ENCODE peak calls at places on chromosomes 7 and 10, in seven cellular contexts. E, I, P, D, C, F and X are unnamed samples.

GRCh38 chr7:150916670-150917069 is 61.5 kb downstream of the KCNH2 start:
- DNase-seq in E (no peak), I (no peak), P (no peak), D (no peak), C (no peak), F (no peak), X (no peak)

GRCh38 chr10:112338957-112339356 is 35.0 kb upstream of the ACSL5 start:
- DNase-seq in E (no peak), I (no peak), P (no peak), D (no peak), C (no peak), F (no peak), X (no peak)

GRCh38 chr7:29046978-29047377 is 88.8 kb upstream of the TRIL start:
- DNase-seq in E (no peak), I (no peak), P (no peak), D (no peak), C (no peak), F (no peak), X (no peak)

GRCh38 chr10:124381011-124381591 is 37.6 kb downstream of the OAT start:
- DNase-seq in E (no peak), I (no peak), P (no peak), D (no peak), C (no peak), F (no peak), X (no peak)

GRCh38 chr10:17226891-17227303 is 1.1 kb upstream of the VIM start:
- DNase-seq in E (no peak), I (no peak), P (no peak), D (no peak), C (peak), F (peak), X (no peak)

GRCh38 chr10:28730031-28730778 is 52.9 kb downstream of the BAMBI start:
- DNase-seq in E (no peak), I (no peak), P (no peak), D (no peak), C (no peak), F (no peak), X (no peak)

GRCh38 chr10:47020491-47020890 is 109.3 kb downstream of the PTPN20 start:
- DNase-seq in E (no peak), I (no peak), P (no peak), D (no peak), C (peak), F (no peak), X (no peak)

GRCh38 chr10:26557641-26558014 is 119.5 kb downstream of the APBB1IP start:
- DNase-seq in E (no peak), I (peak), P (no peak), D (no peak), C (no peak), F (no peak), X (no peak)

GRCh38 chr10:42367532-42368230 is 270.7 kb downstream of the ZNF33B start:
- DNase-seq in E (peak), I (no peak), P (no peak), D (no peak), C (peak), F (peak), X (peak)

GRCh38 chr10:132860527-132860926 is 74.6 kb upstream of the NKX6-2 start:
- DNase-seq in E (no peak), I (no peak), P (no peak), D (no peak), C (no peak), F (no peak), X (no peak)

GRCh38 chr7:153389261-153389660 is 629.7 kb downstream of the ACTR3B start:
- DNase-seq in E (no peak), I (no peak), P (no peak), D (no peak), C (no peak), F (no peak), X (no peak)

GRCh38 chr7:153390955-153391354 is 631.4 kb downstream of the ACTR3B start:
- DNase-seq in E (no peak), I (no peak), P (no peak), D (no peak), C (no peak), F (no peak), X (no peak)

GRCh38 chr7:153386581-153386980 is 627.0 kb downstream of the ACTR3B start:
- DNase-seq in E (no peak), I (no peak), P (no peak), D (no peak), C (no peak), F (no peak), X (no peak)

GRCh38 chr7:153385502-153385901 is 626.0 kb downstream of the ACTR3B start:
- DNase-seq in E (no peak), I (no peak), P (no peak), D (no peak), C (no peak), F (no peak), X (no peak)

GRCh38 chr7:153388611-153389010 is 629.1 kb downstream of the ACTR3B start:
- DNase-seq in E (no peak), I (no peak), P (no peak), D (no peak), C (no peak), F (no peak), X (no peak)
- TF ChIP-seq POLR2A in E (no peak), I (no peak), P (no peak), D (no peak), C (no peak), F (no peak), X (no peak)

GRCh38 chr7:74087791-74088453 is 4.3 kb downstream of the LIMK1 start:
- DNase-seq in E (no peak), I (no peak), P (no peak), D (no peak), C (no peak), F (no peak), X (no peak)

GRCh38 chr7:74094224-74095095 is 10.9 kb downstream of the LIMK1 start:
- DNase-seq in E (peak), I (peak), P (peak), D (peak), C (peak), F (peak), X (peak)

GRCh38 chr7:74092321-74092963 is 8.8 kb downstream of the LIMK1 start:
- DNase-seq in E (no peak), I (no peak), P (no peak), D (no peak), C (peak), F (no peak), X (no peak)

GRCh38 chr7:74093671-74094223 is 10.1 kb downstream of the LIMK1 start:
- DNase-seq in E (no peak), I (no peak), P (no peak), D (no peak), C (no peak), F (no peak), X (no peak)

DNA sequence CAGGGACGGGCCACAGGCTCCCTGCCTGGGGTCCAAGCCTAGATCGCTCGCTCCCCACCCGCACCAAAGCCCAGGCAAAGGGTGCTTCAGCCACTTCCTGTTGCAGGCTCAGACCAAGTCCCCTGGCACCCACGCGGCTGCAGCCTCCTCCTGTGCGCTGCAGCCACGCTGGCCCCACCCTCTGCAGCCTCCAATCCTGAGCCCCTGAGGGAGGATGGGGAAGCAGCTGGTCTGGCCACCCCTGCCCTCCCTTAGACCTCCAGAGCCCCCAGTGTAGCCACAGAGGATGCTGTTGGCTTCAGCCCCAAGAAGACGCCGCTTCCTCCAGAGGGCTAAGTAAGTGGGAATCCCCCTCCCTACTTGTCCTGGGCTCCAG is 9.3 kb downstream of the LIMK1 start:
- DNase-seq in E (no peak), I (no peak), P (peak), D (no peak), C (peak), F (peak), X (peak)
- TF ChIP-seq POLR2A in E (no peak), I (no peak), P (peak), D (no peak), C (no peak), F (no peak), X (peak)

DNA sequence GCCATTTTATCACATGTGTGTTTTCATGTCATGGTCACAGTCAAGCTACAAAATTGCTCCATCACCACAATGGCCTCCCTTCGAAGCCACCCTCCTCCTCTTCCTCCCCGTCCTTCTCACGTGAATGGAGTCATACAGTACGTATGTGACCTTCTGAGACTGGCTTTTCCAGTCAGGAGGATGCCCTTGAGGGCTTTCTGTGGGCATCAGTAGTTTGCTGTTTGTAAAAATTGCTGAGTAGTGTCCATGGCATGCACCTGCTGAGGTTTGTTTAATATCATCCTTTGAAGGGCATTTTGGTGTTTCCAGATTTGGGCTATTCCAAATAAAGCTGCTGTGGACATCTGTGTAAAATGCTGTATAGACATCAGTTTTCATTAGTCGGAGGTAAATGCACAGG is 5.9 kb upstream of the UBE3C start:
- DNase-seq in E (no peak), I (no peak), P (no peak), D (no peak), C (no peak), F (no peak), X (no peak)
- TF ChIP-seq POLR2A in E (no peak), I (no peak), P (no peak), D (no peak), C (no peak), F (no peak), X (no peak)

DNA sequence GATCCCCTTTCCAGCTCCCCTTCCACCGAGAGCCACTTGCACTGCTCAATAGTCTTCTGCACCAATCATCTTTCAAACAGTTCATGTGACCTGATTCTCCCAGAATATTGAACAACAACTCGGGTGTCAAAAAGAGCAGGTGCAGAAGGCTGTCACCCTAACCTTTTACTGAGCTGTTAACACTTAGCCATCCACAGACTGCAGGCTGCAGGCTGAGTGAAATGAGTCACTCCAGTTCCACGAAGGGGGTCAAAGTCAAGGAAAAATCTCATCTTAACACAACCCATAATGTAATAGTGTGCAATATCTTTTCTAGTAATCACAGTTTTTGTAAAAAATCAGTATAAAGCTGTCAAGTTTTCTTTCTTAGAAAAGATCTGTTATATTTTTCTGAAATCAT is 63.1 kb downstream of the MTPAP start:
- DNase-seq in E (no peak), I (no peak), P (no peak), D (no peak), C (no peak), F (no peak), X (no peak)
- TF ChIP-seq POLR2A in E (no peak), I (no peak), P (no peak), D (no peak), C (no peak), F (no peak), X (no peak)

GRCh38 chr10:80158598-80159127 is 26.1 kb downstream of the PLAC9 start:
- DNase-seq in E (peak), I (peak), P (no peak), D (peak), C (peak), F (peak), X (no peak)
- TF ChIP-seq POLR2A in E (peak), I (no peak), P (no peak), D (no peak), C (no peak), F (no peak), X (no peak)

DNA sequence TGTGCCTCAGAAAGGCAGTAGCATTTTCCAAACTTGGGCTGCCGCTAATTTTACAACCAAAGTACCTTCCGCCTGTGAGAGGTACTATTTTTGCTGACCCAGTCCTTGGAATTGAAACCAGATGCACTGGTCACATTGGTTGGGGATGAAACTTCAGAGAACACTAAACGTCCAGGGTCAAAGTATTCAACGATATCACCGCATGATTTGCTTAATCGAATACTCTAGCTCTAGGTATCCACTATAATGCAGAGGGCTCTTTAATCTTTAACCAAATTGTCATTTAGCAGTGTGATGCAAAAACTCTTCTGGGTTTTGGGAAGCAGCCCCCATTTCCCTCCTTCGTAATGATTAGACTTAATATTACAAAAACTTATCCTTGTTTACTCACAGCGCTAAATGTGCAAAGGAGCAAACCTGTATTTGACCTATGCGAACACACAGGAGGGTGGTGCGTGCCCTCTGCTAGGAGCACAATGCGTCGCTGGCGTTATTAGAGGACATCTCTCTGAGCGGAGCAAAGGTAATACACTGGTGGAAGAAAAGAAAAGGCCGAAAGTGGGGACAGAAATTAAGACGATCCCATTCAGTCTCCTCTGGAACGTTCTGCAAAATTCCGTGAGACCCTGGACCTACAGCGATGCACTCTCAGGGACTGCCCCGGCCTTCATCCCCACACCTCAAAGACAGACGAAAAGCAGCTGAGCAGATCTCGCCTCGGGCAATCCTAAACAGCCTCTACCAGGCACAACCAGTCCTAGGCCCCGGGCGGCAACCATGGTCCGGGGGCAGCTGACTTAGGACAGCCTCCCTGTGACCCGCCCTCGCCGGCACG is 916 bp upstream of the EEPD1 start:
- DNase-seq in E (no peak), I (no peak), P (no peak), D (no peak), C (no peak), F (no peak), X (no peak)
- TF ChIP-seq POLR2A in E (no peak), I (peak), P (no peak), D (no peak), C (no peak), F (no peak), X (no peak)